ENCODE peak calls at places on chromosomes 1 and 21, in nine cellular contexts. H is kidney; B is AG08395; P is stomach; C is HCT116; U is AG10803; D is stimulated activated CD4-positive, alpha-beta T cell treated with anti-CD3 and anti-CD28 coated beads, Interleukin-4, amount 100 ng/mL, for 48 hours; J is anterior cingulate cortex; F is heart left ventricle. N is an unnamed sample.

GRCh38 chr1:93993731-93994130 is 84.5 kb upstream of the GCLM start:
- DNase-seq in B (no peak), F (no peak), H (no peak), P (no peak), D (no peak), U (peak), C (no peak), J (no peak), N (no peak)

GRCh38 chr1:32101233-32101681 is 6.6 kb upstream of the KPNA6 start:
- DNase-seq in F (no peak), D (no peak), J (no peak), C (no peak), H (no peak), B (peak), U (peak), P (no peak), N (no peak)

GRCh38 chr1:3524571-3525203 is 70.2 kb downstream of the ARHGEF16 start:
- DNase-seq in C (no peak), F (no peak), H (no peak), D (no peak), J (no peak), P (no peak), B (no peak), U (no peak), N (no peak)

GRCh38 chr1:32240140-32240951 is 6.7 kb upstream of the FAM167B start:
- DNase-seq in P (peak), C (peak), F (peak), D (no peak), J (peak), H (peak), U (peak), B (peak), N (peak)

GRCh38 chr1:179031284-179031683 is 5.6 kb downstream of the FAM20B start:
- DNase-seq in U (no peak), B (no peak), P (no peak), J (no peak), H (no peak), D (no peak), F (no peak), C (no peak), N (no peak)

GRCh38 chr1:231512147-231512698 is 16.2 kb upstream of the TSNAX start:
- DNase-seq in F (no peak), C (peak), P (no peak), D (no peak), J (no peak), H (no peak), U (peak), B (peak), N (no peak)

GRCh38 chr1:228977307-228977706 is 242.0 kb downstream of the RHOU start:
- DNase-seq in H (no peak), P (no peak), D (no peak), J (no peak), B (no peak), C (no peak), U (no peak), F (no peak), N (no peak)

GRCh38 chr1:245084551-245084950 is 70.2 kb upstream of the KIF26B start:
- DNase-seq in B (no peak), H (no peak), U (no peak), C (no peak), F (no peak), D (no peak), J (no peak), P (no peak), N (no peak)

GRCh38 chr1:15279576-15280230 is 32.7 kb downstream of the FHAD1 start:
- DNase-seq in B (no peak), D (no peak), F (no peak), C (no peak), U (no peak), P (no peak), J (no peak), H (no peak), N (no peak)

GRCh38 chr21:17514124-17514481 is 1.3 kb downstream of the CXADR start:
- DNase-seq in J (no peak), B (no peak), D (no peak), P (no peak), F (no peak), U (no peak), C (no peak), H (no peak), N (no peak)

GRCh38 chr1:221549815-221550214 is 192.1 kb downstream of the DUSP10 start:
- DNase-seq in U (no peak), D (no peak), J (no peak), C (no peak), F (no peak), P (no peak), H (no peak), B (no peak), N (no peak)

GRCh38 chr1:196607940-196608339 is 300 bp downstream of the KCNT2 start:
- DNase-seq in J (no peak), P (no peak), U (no peak), B (no peak), C (no peak), F (no peak), D (no peak), H (no peak), N (no peak)

GRCh38 chr1:71770121-71770520 is 512.2 kb downstream of the NEGR1 start:
- DNase-seq in B (peak), D (no peak), H (no peak), U (peak), F (no peak), J (no peak), C (no peak), P (no peak), N (no peak)

GRCh38 chr1:221988829-221989228 is 246.9 kb upstream of the DUSP10 start:
- DNase-seq in F (no peak), P (no peak), B (no peak), J (no peak), U (no peak), D (no peak), H (no peak), C (no peak), N (no peak)

GRCh38 chr1:9699361-9699760 is 47.8 kb downstream of the PIK3CD start:
- DNase-seq in U (no peak), B (no peak), H (no peak), D (no peak), P (no peak), C (no peak), F (no peak), J (no peak), N (no peak)

GRCh38 chr1:231924183-231924582 is 297.6 kb downstream of the DISC1 start:
- DNase-seq in C (no peak), H (no peak), F (no peak), J (no peak), U (no peak), B (no peak), D (no peak), P (no peak), N (no peak)

GRCh38 chr1:206705187-206705586 is 20.5 kb downstream of the MAPKAPK2 start:
- DNase-seq in C (no peak), P (no peak), F (no peak), D (no peak), J (peak), B (peak), H (no peak), U (peak), N (no peak)

GRCh38 chr1:31478167-31478566 is 65.2 kb downstream of the SERINC2 start:
- DNase-seq in H (no peak), C (no peak), P (no peak), D (no peak), F (no peak), B (no peak), U (no peak), J (no peak), N (no peak)